ENCODE peak calls at places on chromosomes 4 and X, in four cellular contexts. L, O, T and G are unnamed samples.

GRCh38 chrX:129115104-129115503 is 408.2 kb downstream of the SMARCA1 start:
- DNase-seq in L (no peak), O (peak), T (peak), G (peak)

GRCh38 chr4:86947494-86948120 is 12.8 kb downstream of the AFF1 start:
- DNase-seq in L (no peak), O (no peak), T (no peak), G (no peak)

GRCh38 chrX:54090880-54091279 is 46.6 kb upstream of the PHF8 start:
- DNase-seq in L (no peak), O (no peak), T (no peak), G (no peak)

GRCh38 chrX:68261060-68261672 is 172.1 kb downstream of the OPHN1 start:
- DNase-seq in L (no peak), O (peak), T (no peak), G (no peak)

GRCh38 chrX:101081257-101081656 is 2.6 kb downstream of the TMEM35A start:
- DNase-seq in L (no peak), O (no peak), T (no peak), G (no peak)

GRCh38 chr4:183157215-183157614 is 58.2 kb downstream of the WWC2 start:
- DNase-seq in L (no peak), O (no peak), T (no peak), G (no peak)

GRCh38 chrX:130615941-130616340 is 214.2 kb downstream of the RBMX2 start:
- DNase-seq in L (no peak), O (no peak), T (peak), G (no peak)

GRCh38 chr4:153206534-153206933 is 2.3 kb downstream of the TRIM2 start:
- DNase-seq in L (no peak), O (no peak), T (no peak), G (no peak)

GRCh38 chr4:130238121-130238520 is 1142.2 kb downstream of the C4orf33 start:
- DNase-seq in L (no peak), O (no peak), T (no peak), G (no peak)

GRCh38 chrX:136906921-136907510 is 26.5 kb upstream of the RBMX start:
- DNase-seq in L (no peak), O (no peak), T (no peak), G (no peak)

GRCh38 chrX:37627602-37628001 is 56.1 kb downstream of the LANCL3 start:
- DNase-seq in L (no peak), O (no peak), T (no peak), G (no peak)

GRCh38 chr4:181143241-181143854 is 1099.9 kb upstream of the TENM3 start:
- DNase-seq in L (peak), O (peak), T (peak), G (peak)

GRCh38 chrX:109839694-109840358 is 106.8 kb upstream of the ACSL4 start:
- DNase-seq in L (no peak), O (peak), T (no peak), G (peak)

GRCh38 chr4:165384608-165385007 is 5.8 kb downstream of the CPE start:
- DNase-seq in L (no peak), O (no peak), T (peak), G (no peak)

GRCh38 chrX:150269613-150270254 is 93.4 kb upstream of the MAMLD1 start:
- DNase-seq in L (no peak), O (no peak), T (peak), G (no peak)

GRCh38 chrX:150421816-150422215 is 58.7 kb downstream of the MAMLD1 start:
- DNase-seq in L (no peak), O (no peak), T (no peak), G (no peak)

GRCh38 chr4:129218897-129219296 is 122.9 kb downstream of the C4orf33 start:
- DNase-seq in L (no peak), O (no peak), T (no peak), G (no peak)

GRCh38 chr4:3520276-3520675 is 11.9 kb downstream of the LRPAP1 start:
- DNase-seq in L (no peak), O (no peak), T (no peak), G (no peak)

GRCh38 chr4:146446555-146446954 is 75.2 kb downstream of the SLC10A7 start:
- DNase-seq in L (no peak), O (no peak), T (no peak), G (no peak)

GRCh38 chrX:149572743-149573142 is 14.5 kb downstream of the MAGEA9B start:
- DNase-seq in L (no peak), O (peak), T (no peak), G (no peak)

GRCh38 chrX:109774136-109774535 is 41.1 kb upstream of the ACSL4 start:
- DNase-seq in L (no peak), O (no peak), T (no peak), G (no peak)

GRCh38 chrX:108186811-108187210 is 95.2 kb downstream of the ATG4A start:
- DNase-seq in L (no peak), O (no peak), T (peak), G (no peak)

GRCh38 chr4:62618042-62618441 is 1417.9 kb downstream of the ADGRL3 start:
- DNase-seq in L (no peak), O (no peak), T (no peak), G (no peak)

GRCh38 chrX:38879631-38880220 is 78.5 kb downstream of the MID1IP1 start:
- DNase-seq in L (no peak), O (no peak), T (no peak), G (no peak)

GRCh38 chrX:28850955-28851354 is 263.7 kb downstream of the IL1RAPL1 start:
- DNase-seq in L (no peak), O (no peak), T (no peak), G (no peak)

GRCh38 chr4:168390041-168390440 is 71.5 kb upstream of the DDX60 start:
- DNase-seq in L (no peak), O (no peak), T (no peak), G (no peak)

GRCh38 chrX:96407501-96407900 is 277.1 kb upstream of the DIAPH2 start:
- DNase-seq in L (no peak), O (no peak), T (peak), G (no peak)

DNA sequence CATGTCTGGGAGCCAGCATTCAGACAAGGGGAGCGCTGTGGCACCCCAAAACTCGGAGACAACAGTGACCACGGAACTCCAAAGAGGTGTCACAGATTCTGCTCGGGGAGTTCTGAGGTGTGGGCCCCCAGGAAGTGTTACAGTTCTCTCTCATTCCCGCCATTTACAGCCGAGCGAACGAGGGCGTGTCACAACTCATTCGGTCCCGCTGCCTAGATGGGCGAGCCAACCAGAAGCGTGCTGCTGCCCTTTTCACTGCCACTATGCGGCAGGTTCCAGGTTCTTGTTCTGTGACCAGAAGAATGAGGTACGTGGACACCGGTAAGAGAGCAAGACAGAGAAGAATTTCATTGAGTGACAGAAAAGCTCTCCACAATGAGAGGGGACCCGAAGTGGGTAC is 1370.6 kb upstream of the AGA start:
- DNase-seq in L (no peak), O (no peak), T (no peak), G (no peak)
- TF ChIP-seq CBX5 in L (no peak), O (no peak), T (no peak), G (no peak)

GRCh38 chrX:47940448-47940847 is 63.3 kb downstream of the ZNF182 start:
- DNase-seq in L (no peak), O (peak), T (no peak), G (no peak)

GRCh38 chrX:47936224-47936939 is 67.4 kb downstream of the ZNF182 start:
- DNase-seq in L (no peak), O (peak), T (no peak), G (no peak)

GRCh38 chrX:47936940-47937317 is 66.9 kb downstream of the ZNF182 start:
- DNase-seq in L (no peak), O (no peak), T (no peak), G (no peak)

GRCh38 chrX:47941423-47941822 is 62.4 kb downstream of the ZNF182 start:
- DNase-seq in L (no peak), O (no peak), T (no peak), G (no peak)
- TF ChIP-seq TAF1 in L (no peak), O (no peak), T (no peak), G (no peak)

DNA sequence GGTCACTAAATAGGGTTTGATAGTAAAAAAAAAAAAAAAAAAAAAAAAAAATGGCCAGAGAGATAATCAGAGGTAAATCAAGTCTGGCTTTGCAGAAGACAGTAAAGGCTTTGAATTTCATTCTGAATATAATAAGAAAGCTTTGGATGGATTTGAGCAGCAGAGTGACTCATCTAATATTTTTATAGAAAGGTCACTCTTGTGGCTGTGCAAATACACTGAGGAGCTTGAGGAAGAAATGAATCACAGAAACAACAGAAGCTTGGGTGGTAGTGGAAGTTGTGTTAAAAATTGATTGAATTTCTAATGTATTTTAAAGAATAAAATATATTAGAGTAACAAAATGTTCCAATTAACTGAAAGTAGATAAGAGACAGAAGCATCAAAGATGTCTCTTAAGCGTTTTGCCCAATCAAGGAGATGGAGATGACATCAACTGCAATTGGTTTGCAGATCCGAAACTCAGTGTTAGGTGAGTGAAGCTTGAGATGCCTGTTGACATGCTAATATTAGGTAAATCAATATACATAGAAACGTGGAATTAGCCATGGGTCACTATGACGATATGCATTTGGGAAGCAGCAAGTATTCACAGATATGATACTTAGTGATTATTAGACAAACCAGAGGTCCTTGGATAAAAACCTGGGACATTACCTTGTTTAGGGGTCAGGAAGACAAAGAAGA is 280.5 kb downstream of the GPM6A start:
- DNase-seq in L (no peak), O (no peak), T (no peak), G (no peak)
- TF ChIP-seq CBX5 in L (no peak), O (no peak), T (no peak), G (no peak)

DNA sequence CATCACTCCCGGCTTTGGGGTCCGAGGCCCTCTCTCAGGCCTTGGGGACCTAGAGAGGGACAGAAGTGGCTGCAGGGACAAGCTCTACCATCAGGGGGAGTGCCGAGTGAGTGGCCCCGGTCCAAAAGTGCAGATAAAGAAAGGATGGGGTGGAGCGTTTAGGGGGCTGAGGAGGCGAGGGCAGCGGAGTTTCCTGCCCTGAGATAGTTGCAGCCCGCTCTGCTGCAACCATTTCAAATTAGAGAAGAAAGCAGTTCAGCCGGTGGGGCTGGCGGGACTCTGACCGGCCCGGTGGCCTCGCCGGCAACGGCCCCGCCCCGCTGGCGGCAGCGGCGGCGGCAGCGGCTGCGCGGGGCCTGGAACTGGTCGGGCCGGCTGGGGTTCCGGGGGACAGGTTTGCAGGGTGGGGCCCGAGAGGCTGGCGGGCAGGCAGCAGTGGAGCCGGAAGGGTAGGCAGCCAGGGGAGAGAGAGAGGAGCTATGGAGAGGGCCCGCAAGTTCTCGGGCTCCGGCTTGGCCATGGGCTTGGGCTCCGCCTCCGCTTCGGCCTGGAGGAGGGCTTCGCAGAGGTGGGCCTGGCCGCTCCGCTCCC is 7.6 kb downstream of the DLG3 start:
- DNase-seq in L (no peak), O (peak), T (peak), G (peak)
- TF ChIP-seq TAF1 in L (no peak), O (no peak), T (no peak), G (no peak)